ENCODE peak calls at places on chromosome 15, in seven cellular contexts. M, Z, H, E, N, L and I are unnamed samples.

GRCh38 chr15:32787949-32788348 is 70.1 kb downstream of the GREM1 start:
- DNase-seq in L (no peak), Z (no peak), M (no peak), H (no peak), N (no peak), E (no peak), I (no peak)

GRCh38 chr15:87843312-87843711 is 413.2 kb downstream of the NTRK3 start:
- DNase-seq in N (no peak), E (no peak), M (no peak), L (no peak), Z (no peak), H (no peak), I (no peak)

GRCh38 chr15:32935139-32935538 is 217.3 kb downstream of the GREM1 start:
- DNase-seq in Z (no peak), H (no peak), E (no peak), M (no peak), L (no peak), N (no peak), I (no peak)

GRCh38 chr15:47616876-47617275 is 100.4 kb upstream of the SEMA6D start:
- DNase-seq in N (no peak), L (no peak), Z (no peak), E (no peak), M (no peak), H (no peak), I (no peak)

GRCh38 chr15:52230073-52230472 is 38.9 kb upstream of the GNB5 start:
- DNase-seq in N (no peak), L (no peak), H (no peak), M (no peak), E (no peak), Z (no peak), I (no peak)

GRCh38 chr15:57377478-57377847 is 1.2 kb downstream of the CGNL1 start:
- DNase-seq in E (no peak), L (no peak), M (no peak), Z (no peak), H (no peak), N (no peak), I (no peak)

GRCh38 chr15:98743177-98743576 is 94.8 kb downstream of the IGF1R start:
- DNase-seq in Z (no peak), L (no peak), E (no peak), N (no peak), H (no peak), M (no peak), I (no peak)

GRCh38 chr15:76286231-76286879 is 24.9 kb downstream of the ETFA start:
- DNase-seq in H (no peak), N (no peak), L (no peak), Z (no peak), M (no peak), E (no peak), I (no peak)

GRCh38 chr15:27492021-27492621 is 521.1 kb downstream of the GABRG3 start:
- DNase-seq in N (no peak), H (peak), E (no peak), Z (no peak), M (no peak), L (no peak), I (no peak)

GRCh38 chr15:51075364-51075763 is 19.3 kb downstream of the TNFAIP8L3 start:
- DNase-seq in E (no peak), L (no peak), Z (no peak), N (peak), M (no peak), H (no peak), I (peak)

GRCh38 chr15:94162946-94163345 is 68.4 kb upstream of the MCTP2 start:
- DNase-seq in L (no peak), M (no peak), Z (no peak), E (no peak), N (no peak), H (no peak), I (no peak)

GRCh38 chr15:97234841-97235240 is 725.7 kb upstream of the ARRDC4 start:
- DNase-seq in E (no peak), Z (no peak), H (no peak), N (no peak), L (no peak), M (no peak), I (no peak)

GRCh38 chr15:69031013-69032001 is 16.8 kb downstream of the NOX5 start:
- DNase-seq in H (peak), E (peak), L (peak), N (no peak), Z (peak), M (peak), I (peak)

GRCh38 chr15:58355352-58355964 is 76.3 kb upstream of the LIPC start:
- DNase-seq in L (no peak), H (no peak), M (no peak), E (no peak), Z (no peak), N (no peak), I (no peak)

GRCh38 chr15:67024998-67025368 is 40.4 kb upstream of the SMAD3 start:
- DNase-seq in H (no peak), Z (no peak), M (no peak), E (no peak), N (peak), L (no peak), I (peak)

GRCh38 chr15:29888651-29889050 is 66.4 kb upstream of the TJP1 start:
- DNase-seq in M (no peak), E (no peak), L (peak), H (peak), N (no peak), Z (no peak), I (no peak)

GRCh38 chr15:69009353-69009752 is 5.1 kb upstream of the NOX5 start:
- DNase-seq in H (no peak), N (no peak), L (no peak), E (no peak), M (no peak), Z (no peak), I (no peak)

GRCh38 chr15:71595846-71596553 is 214.4 kb upstream of the NR2E3 start:
- DNase-seq in N (no peak), M (no peak), E (no peak), H (no peak), L (no peak), Z (no peak), I (no peak)

GRCh38 chr15:49895337-49896223 is 223.5 kb downstream of the ATP8B4 start:
- DNase-seq in N (no peak), L (peak), E (no peak), H (peak), M (no peak), Z (no peak), I (no peak)

GRCh38 chr15:58931985-58932384 is 1.5 kb downstream of the SLTM start:
- DNase-seq in L (no peak), H (no peak), E (no peak), M (no peak), Z (peak), N (no peak), I (no peak)

GRCh38 chr15:39270976-39271375 is 309.9 kb upstream of the THBS1 start:
- DNase-seq in Z (no peak), N (no peak), H (no peak), M (no peak), E (no peak), L (peak), I (no peak)

DNA sequence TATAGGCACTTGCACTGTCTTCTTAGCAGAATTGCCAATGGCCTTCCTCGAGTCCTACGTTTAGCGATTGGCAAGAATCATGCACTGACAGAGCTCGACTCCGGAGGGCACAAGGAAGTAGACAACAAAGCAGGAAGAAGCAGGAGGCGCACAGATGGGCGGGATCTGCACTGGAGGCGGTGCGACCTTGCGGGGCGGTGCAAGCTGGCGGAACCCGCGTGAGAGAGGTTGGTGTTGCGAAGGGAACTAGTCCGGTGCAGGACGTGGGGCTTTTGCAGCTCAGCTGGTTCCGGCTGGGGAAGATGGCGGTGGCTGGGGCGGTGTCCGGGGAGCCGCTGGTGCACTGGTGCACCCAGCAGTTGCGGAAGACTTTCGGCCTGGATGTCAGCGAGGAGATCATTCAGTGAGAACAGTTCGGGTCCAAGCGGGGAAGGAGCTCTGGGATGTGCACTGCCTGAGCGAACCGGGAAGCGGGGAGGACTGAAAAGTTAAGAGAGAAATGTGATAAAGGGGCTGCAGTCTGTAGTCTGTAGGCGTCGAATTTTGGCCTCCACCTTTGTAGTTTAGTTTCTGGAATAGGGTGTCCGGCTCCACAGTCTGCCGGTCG is at the start of gene TRIP4:
- DNase-seq in L (peak), M (peak), N (peak), H (peak), E (peak), Z (peak), I (peak)
- TF ChIP-seq CTCF in L (peak), M (no peak), N (no peak), H (peak), E (no peak), Z (no peak), I (no peak)

DNA sequence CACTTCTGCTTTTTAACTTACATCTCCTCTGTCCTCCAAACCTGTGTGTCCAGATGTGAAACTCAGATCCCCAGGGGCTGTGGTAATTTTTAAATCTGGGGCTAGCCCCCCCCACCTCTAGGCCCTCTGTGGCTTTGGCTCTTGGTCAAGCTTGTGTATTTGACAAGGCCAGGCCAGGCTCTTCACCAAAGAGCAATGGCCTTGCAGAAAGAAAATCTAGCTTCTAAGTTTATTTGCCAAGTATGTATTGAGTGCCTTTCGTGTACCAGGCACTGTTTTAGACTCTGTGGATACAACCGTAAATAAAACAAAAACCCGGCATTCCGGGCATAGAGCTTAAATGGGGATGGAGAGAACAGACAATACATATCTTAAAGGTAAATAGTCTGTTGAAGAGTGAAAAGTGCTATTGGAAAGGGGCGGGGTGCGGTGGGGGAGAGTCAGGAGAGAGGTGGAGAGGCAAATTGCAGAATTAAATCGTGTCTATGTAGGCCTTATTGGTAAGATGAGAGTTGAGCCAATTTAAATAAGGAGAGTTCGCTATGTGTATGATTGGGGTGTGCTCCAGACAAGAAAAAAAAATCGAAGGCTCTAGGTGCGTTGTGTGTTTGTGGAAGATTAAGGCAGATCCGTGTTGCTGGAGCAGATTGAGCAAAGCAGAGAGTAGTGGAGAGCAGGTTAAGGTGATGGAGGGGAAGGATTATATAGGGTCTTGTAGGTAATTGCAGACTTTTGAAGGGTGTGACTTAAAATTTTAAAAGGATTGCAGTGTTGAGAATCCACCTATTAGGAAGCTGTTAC is 816 bp upstream of the DPH6 start:
- DNase-seq in Z (peak), N (no peak), L (no peak), M (peak), H (no peak), E (no peak), I (no peak)
- H3K4me3 ChIP-seq in Z (peak), N (peak), L (peak), M (peak), H (peak), E (peak), I (peak)

GRCh38 chr15:92899910-92900711 is at the start of gene CHD2:
- DNase-seq in N (peak), M (peak), H (peak), E (no peak), Z (peak), L (peak), I (no peak)
- TF ChIP-seq CTCF in N (no peak), M (no peak), H (no peak), E (no peak), Z (no peak), L (no peak), I (no peak)

GRCh38 chr15:41797194-41797593 is 22.9 kb downstream of the MAPKBP1 start:
- DNase-seq in H (no peak), E (no peak), M (no peak), Z (no peak), L (no peak), N (no peak), I (no peak)
- H3K4me3 ChIP-seq in H (no peak), E (no peak), M (no peak), Z (no peak), L (no peak), N (no peak), I (no peak)

GRCh38 chr15:89885611-89886010 is 8.2 kb downstream of the AP3S2 start:
- DNase-seq in L (no peak), N (no peak), M (no peak), H (no peak), Z (no peak), E (no peak), I (no peak)

GRCh38 chr15:89893696-89894450 is at the start of gene AP3S2:
- DNase-seq in N (peak), M (peak), L (peak), Z (peak), H (peak), E (peak), I (peak)

GRCh38 chr15:89883518-89883917 is 10.3 kb downstream of the AP3S2 start:
- DNase-seq in H (no peak), Z (no peak), M (no peak), E (no peak), L (no peak), N (no peak), I (no peak)

GRCh38 chr15:89893027-89893426 is 767 bp downstream of the AP3S2 start:
- DNase-seq in Z (no peak), L (no peak), E (no peak), N (no peak), H (no peak), M (no peak), I (no peak)

GRCh38 chr15:89888214-89888804 is 5.5 kb downstream of the AP3S2 start:
- DNase-seq in M (no peak), L (peak), Z (no peak), N (no peak), H (peak), E (no peak), I (no peak)
- TF ChIP-seq CTCF in M (no peak), L (peak), Z (no peak), N (no peak), H (peak), E (peak), I (no peak)

GRCh38 chr15:81295466-81296145 is 28.3 kb downstream of the STARD5 start:
- DNase-seq in H (no peak), E (no peak), M (no peak), Z (no peak), N (no peak), L (no peak), I (no peak)
- H3K4me3 ChIP-seq in H (no peak), E (no peak), M (no peak), Z (no peak), N (no peak), L (no peak), I (no peak)

GRCh38 chr15:60079210-60079609 is 75.1 kb downstream of the FOXB1 start:
- DNase-seq in Z (no peak), N (no peak), H (peak), M (no peak), E (no peak), L (no peak), I (no peak)
- TF ChIP-seq CTCF in Z (no peak), N (no peak), H (peak), M (no peak), E (no peak), L (peak), I (no peak)

GRCh38 chr15:78977591-78978347 is 32.9 kb upstream of the CTSH start:
- DNase-seq in E (no peak), H (no peak), M (no peak), Z (no peak), N (no peak), L (no peak), I (no peak)

GRCh38 chr15:78978601-78979179 is 33.8 kb upstream of the CTSH start:
- DNase-seq in E (no peak), H (no peak), M (no peak), L (no peak), N (no peak), Z (no peak), I (no peak)

GRCh38 chr15:78981532-78982313 is 36.9 kb upstream of the CTSH start:
- DNase-seq in H (no peak), L (no peak), N (no peak), Z (no peak), M (no peak), E (no peak), I (no peak)

GRCh38 chr15:78977091-78977571 is 32.3 kb upstream of the CTSH start:
- DNase-seq in M (no peak), H (no peak), Z (no peak), N (no peak), L (no peak), E (no peak), I (no peak)

GRCh38 chr15:78979456-78980320 is 34.8 kb upstream of the CTSH start:
- DNase-seq in L (peak), E (no peak), H (peak), Z (peak), M (no peak), N (peak), I (peak)
- H3K4me3 ChIP-seq in L (no peak), E (no peak), H (no peak), Z (no peak), M (no peak), N (no peak), I (no peak)

DNA sequence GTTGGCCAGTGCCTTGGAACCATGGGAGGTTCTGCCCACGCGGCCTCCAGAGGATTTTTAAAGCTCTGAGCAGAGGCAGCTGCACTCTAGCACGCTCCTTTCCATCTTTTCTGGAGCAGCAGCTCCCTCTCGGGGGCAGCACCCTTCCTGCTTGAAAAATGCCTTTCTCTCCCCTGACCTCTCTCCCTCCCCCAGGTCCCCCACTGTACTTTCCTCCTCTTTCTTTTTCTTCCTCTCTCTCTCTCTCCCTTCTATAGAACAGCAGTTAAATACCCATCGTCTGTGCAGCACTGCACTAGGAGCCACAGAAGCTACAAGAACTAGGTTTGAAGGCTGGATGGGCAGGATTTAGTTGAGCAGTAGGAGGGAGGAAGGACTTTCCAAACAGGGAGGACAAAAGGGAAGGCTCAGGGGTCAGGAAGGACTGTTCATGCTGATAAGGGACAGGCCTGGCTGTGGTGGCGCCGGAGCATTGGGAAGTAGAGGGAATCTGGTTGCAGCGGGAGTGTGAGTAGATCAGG is 4.4 kb downstream of the ALPK3 start:
- DNase-seq in L (no peak), N (no peak), H (no peak), Z (no peak), E (no peak), M (no peak), I (no peak)
- TF ChIP-seq CTCF in L (peak), N (no peak), H (no peak), Z (no peak), E (peak), M (peak), I (no peak)